ENCODE peak calls at places on chromosomes 16 and 17, in four cellular contexts. G, V, Z and E are unnamed samples.

GRCh38 chr17:44362964-44363612 is 565 bp downstream of the FAM171A2 start:
- DNase-seq in G (no peak), V (peak), Z (no peak), E (no peak)

GRCh38 chr17:75313941-75314550 is 24.8 kb upstream of the SLC25A19 start:
- DNase-seq in G (no peak), V (no peak), Z (no peak), E (no peak)

GRCh38 chr17:7922499-7923289 is 6.6 kb upstream of the RNF227 start:
- DNase-seq in G (peak), V (peak), Z (peak), E (peak)

GRCh38 chr17:62876664-62877411 is 68.7 kb upstream of the MARCHF10 start:
- DNase-seq in G (no peak), V (no peak), Z (no peak), E (no peak)

GRCh38 chr17:44024853-44025252 is 10.1 kb upstream of the TMEM101 start:
- DNase-seq in G (no peak), V (no peak), Z (no peak), E (no peak)

GRCh38 chr16:87101903-87102302 is 215.3 kb downstream of the C16orf95 start:
- DNase-seq in G (no peak), V (no peak), Z (no peak), E (no peak)

GRCh38 chr17:37148171-37148570 is 199.4 kb downstream of the AATF start:
- DNase-seq in G (no peak), V (no peak), Z (no peak), E (no peak)

GRCh38 chr17:29103341-29103740 is 60.4 kb downstream of the PIPOX start:
- DNase-seq in G (no peak), V (no peak), Z (no peak), E (no peak)

GRCh38 chr17:57872536-57872935 is 22.7 kb upstream of the MRPS23 start:
- DNase-seq in G (no peak), V (no peak), Z (no peak), E (no peak)